ENCODE peak calls at places on chromosomes 4 and X, in ten cellular contexts. F is substantia nigra; B is GM13976; X is upper lobe of right lung; Q is left colon; S is smooth muscle cell of the brain vasculature; G is amygdala; K is stimulated activated effector memory CD8-positive, alpha-beta T cell treated with anti-CD3 and anti-CD28 coated beads, Interleukin-12 subunit alpha, Interleukin-12 subunit beta, amount 100 ng/mL, for 72 hours; L is AG08396; Y is NCI-H510A. W is an unnamed sample.

GRCh38 chr4:182775075-182775474 is 142.1 kb downstream of the DCTD start:
- DNase-seq in Q (no peak), X (no peak), L (no peak), B (no peak), G (no peak), S (no peak), Y (no peak), F (no peak), K (no peak), W (no peak)

GRCh38 chr4:79848329-79848728 is 224.7 kb downstream of the ANTXR2 start:
- DNase-seq in G (no peak), Q (no peak), F (no peak), L (no peak), X (no peak), S (no peak), Y (no peak), B (no peak), K (no peak), W (no peak)

GRCh38 chr4:173365359-173365996 is 5.3 kb upstream of the SAP30 start:
- DNase-seq in F (no peak), S (no peak), K (no peak), X (no peak), L (no peak), Y (no peak), B (no peak), G (no peak), Q (peak), W (no peak)

GRCh38 chr4:26050671-26051070 is 136.7 kb downstream of the SMIM20 start:
- DNase-seq in Y (no peak), L (no peak), G (no peak), S (no peak), Q (no peak), B (no peak), K (no peak), F (no peak), X (no peak), W (no peak)

GRCh38 chr4:48654015-48654664 is 125.9 kb downstream of the FRYL start:
- DNase-seq in X (no peak), S (no peak), B (no peak), L (no peak), F (no peak), Q (no peak), Y (no peak), K (no peak), G (no peak), W (no peak)

GRCh38 chr4:24477919-24478318 is 106.4 kb downstream of the DHX15 start:
- DNase-seq in G (no peak), L (peak), X (no peak), Y (no peak), F (no peak), K (no peak), Q (peak), B (no peak), S (peak), W (peak)

GRCh38 chr4:57109847-57110634 is at the start of gene IGFBP7:
- DNase-seq in G (no peak), F (no peak), Q (peak), L (peak), S (no peak), X (peak), K (no peak), B (peak), Y (no peak), W (no peak)

GRCh38 chr4:70703695-70704332 is 15.5 kb downstream of the UTP3 start:
- DNase-seq in K (no peak), B (no peak), F (no peak), Y (no peak), G (no peak), X (no peak), S (no peak), Q (peak), L (peak), W (peak)

GRCh38 chrX:155246748-155247147 is 17.5 kb downstream of the RAB39B start:
- DNase-seq in K (no peak), L (no peak), X (no peak), Q (no peak), G (no peak), Y (no peak), F (no peak), B (no peak), S (no peak), W (no peak)

GRCh38 chr4:55554453-55555030 is 7.8 kb upstream of the CLOCK start:
- DNase-seq in K (no peak), X (no peak), Y (no peak), Q (no peak), F (no peak), L (peak), S (peak), G (no peak), B (no peak), W (peak)

GRCh38 chr4:187668683-187669082 is 326.9 kb upstream of the ZFP42 start:
- DNase-seq in X (no peak), S (no peak), G (no peak), Q (no peak), B (no peak), Y (no peak), L (peak), K (no peak), F (no peak), W (peak)

GRCh38 chr4:180380733-180381132 is 1862.5 kb upstream of the TENM3 start:
- DNase-seq in Y (no peak), S (no peak), L (no peak), B (no peak), Q (no peak), K (no peak), G (no peak), F (no peak), X (no peak), W (peak)

GRCh38 chr4:148052448-148052847 is 320.6 kb downstream of the ARHGAP10 start:
- DNase-seq in Y (no peak), B (no peak), Q (no peak), F (no peak), K (no peak), X (no peak), L (no peak), G (no peak), S (no peak), W (no peak)

GRCh38 chr4:108035691-108036090 is 46.0 kb downstream of the HADH start:
- DNase-seq in Y (no peak), L (no peak), S (no peak), B (no peak), K (no peak), G (no peak), F (no peak), Q (no peak), X (no peak), W (no peak)

GRCh38 chr4:189547537-189547936 is 393.1 kb upstream of the FRG1 start:
- DNase-seq in S (no peak), Y (no peak), K (no peak), B (no peak), X (no peak), G (no peak), Q (no peak), L (no peak), F (no peak), W (no peak)

GRCh38 chr4:90293320-90293719 is 166.1 kb downstream of the CCSER1 start:
- DNase-seq in S (no peak), Y (no peak), G (no peak), X (no peak), F (no peak), B (no peak), L (no peak), Q (no peak), K (no peak), W (no peak)

GRCh38 chr4:22634541-22635181 is 58.1 kb upstream of the GBA3 start:
- DNase-seq in F (no peak), Q (peak), S (no peak), Y (peak), X (no peak), B (no peak), G (no peak), L (no peak), K (no peak), W (no peak)

GRCh38 chr4:108094923-108095482 is 73.7 kb downstream of the LEF1 start:
- DNase-seq in F (no peak), Y (no peak), L (no peak), B (no peak), Q (no peak), K (no peak), G (no peak), S (no peak), X (no peak), W (no peak)

GRCh38 chr4:64911846-64912245 is 502.6 kb upstream of the TECRL start:
- DNase-seq in G (no peak), B (no peak), Y (no peak), Q (no peak), S (no peak), F (no peak), X (no peak), L (no peak), K (no peak), W (peak)

GRCh38 chr4:91958651-91959050 is 345.1 kb upstream of the GRID2 start:
- DNase-seq in G (no peak), Y (no peak), K (no peak), X (no peak), Q (no peak), S (no peak), B (no peak), F (no peak), L (peak), W (no peak)

GRCh38 chr4:96097693-96098092 is 257.8 kb downstream of the PDHA2 start:
- DNase-seq in K (no peak), Q (no peak), L (no peak), B (no peak), F (no peak), S (no peak), G (no peak), Y (no peak), X (no peak), W (no peak)

GRCh38 chrX:110858565-110858964 is 62.9 kb upstream of the CHRDL1 start:
- DNase-seq in S (no peak), Q (no peak), B (no peak), K (no peak), Y (no peak), X (no peak), F (no peak), G (no peak), L (no peak), W (no peak)

GRCh38 chr4:123984881-123985280 is 588.3 kb downstream of the SPRY1 start:
- DNase-seq in F (no peak), G (no peak), Q (no peak), B (no peak), X (no peak), Y (no peak), K (no peak), L (no peak), S (no peak), W (no peak)

GRCh38 chr4:6200011-6200921 is at the start of gene JAKMIP1:
- DNase-seq in X (peak), Y (no peak), K (peak), G (no peak), Q (peak), F (peak), B (peak), L (peak), S (no peak), W (no peak)

GRCh38 chrX:103791233-103791632 is 14.6 kb downstream of the PLP1 start:
- DNase-seq in S (no peak), F (no peak), G (no peak), Q (no peak), X (no peak), L (no peak), Y (no peak), B (no peak), K (no peak), W (no peak)

GRCh38 chrX:2913118-2913517 is 16.0 kb downstream of the ARSD start:
- DNase-seq in F (no peak), G (no peak), K (no peak), Q (no peak), X (no peak), L (no peak), S (no peak), B (no peak), Y (no peak), W (no peak)

GRCh38 chr4:4642201-4643025 is 100.6 kb upstream of the STX18 start:
- DNase-seq in B (no peak), Y (no peak), K (no peak), L (no peak), G (no peak), X (no peak), S (no peak), Q (no peak), F (no peak), W (no peak)

GRCh38 chr4:29726938-29727337 is 993.2 kb upstream of the PCDH7 start:
- DNase-seq in L (no peak), Q (no peak), G (no peak), K (no peak), S (no peak), B (no peak), F (no peak), Y (no peak), X (no peak), W (no peak)